ENCODE peak calls at places on chromosomes 11 and 22, in ten cellular contexts. A is stimulated activated naive CD4-positive, alpha-beta T cell; B is SK-N-SH; N is NCI-H1092 treated with DMSO at 0.1 percent for 48 hours; I is kidney epithelial cell; L is DMS153; Z is cardiac fibroblast; M is AG10803; O is ELR; F is activated naive CD4-positive, alpha-beta T cell. X is an unnamed sample.

GRCh38 chr22:44399906-44400762 is 87.4 kb upstream of the SHISAL1 start:
- DNase-seq in A (no peak), B (peak), N (no peak), I (no peak), L (no peak), Z (no peak), M (no peak), O (no peak), F (no peak), X (no peak)

GRCh38 chr11:123188508-123189165 is 6.4 kb downstream of the CLMP start:
- DNase-seq in A (no peak), B (no peak), N (peak), I (no peak), L (no peak), Z (peak), M (peak), O (peak), F (no peak), X (no peak)

GRCh38 chr11:3939651-3940190 is 84.3 kb downstream of the STIM1 start:
- DNase-seq in A (no peak), B (no peak), N (no peak), I (no peak), L (no peak), Z (peak), M (peak), O (peak), F (no peak), X (no peak)

GRCh38 chr22:23357028-23357427 is 176.7 kb downstream of the BCR start:
- DNase-seq in A (no peak), B (no peak), N (peak), I (no peak), L (no peak), Z (no peak), M (no peak), O (no peak), F (no peak), X (no peak)

GRCh38 chr11:86717817-86718501 is 45.5 kb upstream of the ME3 start:
- DNase-seq in A (no peak), B (no peak), N (no peak), I (no peak), L (no peak), Z (no peak), M (no peak), O (no peak), F (no peak), X (no peak)

GRCh38 chr11:84232511-84232910 is 946.3 kb upstream of the CCDC90B start:
- DNase-seq in A (no peak), B (no peak), N (no peak), I (no peak), L (no peak), Z (no peak), M (no peak), O (no peak), F (no peak), X (no peak)

GRCh38 chr11:114089748-114090147 is 30.2 kb downstream of the ZBTB16 start:
- DNase-seq in A (no peak), B (no peak), N (no peak), I (no peak), L (no peak), Z (no peak), M (no peak), O (no peak), F (no peak), X (no peak)

GRCh38 chr22:29692327-29692640 is 27.5 kb upstream of the CABP7 start:
- DNase-seq in A (no peak), B (no peak), N (no peak), I (no peak), L (no peak), Z (no peak), M (no peak), O (no peak), F (no peak), X (no peak)

GRCh38 chr11:3231851-3232744 is at the start of gene MRGPRE:
- DNase-seq in A (no peak), B (peak), N (peak), I (no peak), L (peak), Z (no peak), M (peak), O (no peak), F (no peak), X (no peak)

GRCh38 chr22:49260681-49261580 is 566.7 kb downstream of the BRD1 start:
- DNase-seq in A (no peak), B (no peak), N (no peak), I (no peak), L (no peak), Z (no peak), M (no peak), O (no peak), F (no peak), X (no peak)

GRCh38 chr22:37482244-37482643 is 3.9 kb downstream of the MFNG start:
- DNase-seq in A (no peak), B (no peak), N (no peak), I (no peak), L (no peak), Z (no peak), M (no peak), O (no peak), F (no peak), X (no peak)

GRCh38 chr11:19316434-19316833 is 75.7 kb upstream of the E2F8 start:
- DNase-seq in A (no peak), B (no peak), N (no peak), I (no peak), L (no peak), Z (peak), M (peak), O (no peak), F (no peak), X (no peak)

GRCh38 chr11:126317681-126318641 is 14.1 kb downstream of the DCPS start:
- DNase-seq in A (no peak), B (peak), N (no peak), I (no peak), L (no peak), Z (peak), M (peak), O (peak), F (no peak), X (peak)

GRCh38 chr11:77660947-77661346 is 23.4 kb upstream of the CLNS1A start:
- DNase-seq in A (no peak), B (no peak), N (no peak), I (no peak), L (no peak), Z (no peak), M (no peak), O (no peak), F (no peak), X (no peak)

GRCh38 chr22:38456841-38457699 is 2.1 kb upstream of the KCNJ4 start:
- DNase-seq in A (no peak), B (peak), N (no peak), I (no peak), L (no peak), Z (no peak), M (no peak), O (no peak), F (no peak), X (no peak)

X was measured in CD8-positive, alpha-beta memory T cell.